ENCODE peak calls at places on chromosome 11, in nine cellular contexts. U is left lobe of liver; W is T-helper 1 cell; K is T-helper 9 cell; T is NCI-H1930; L is stimulated activated CD4-positive, alpha-beta T cell treated with anti-CD3 and anti-CD28 coated beads, Interleukin-12 subunit alpha, Interleukin-12 subunit beta, amount 100 ng/mL, for 24 hours; X is IMR-90; V is DMS153; D is NCI-H748 treated with DMSO at 0.1 percent for 48 hours. R is an unnamed sample.

GRCh38 chr11:133663135-133663534 is 130.8 kb upstream of the OPCML start:
- DNase-seq in U (no peak), W (no peak), K (no peak), T (no peak), L (no peak), X (no peak), V (no peak), D (no peak), R (no peak)

GRCh38 chr11:110433393-110434333 is 3.9 kb downstream of the FDX1 start:
- DNase-seq in U (no peak), W (no peak), K (no peak), T (no peak), L (no peak), X (peak; percentile 42), V (no peak), D (peak; percentile 15), R (no peak)

GRCh38 chr11:118615282-118615979 is 8.0 kb downstream of the PHLDB1 start:
- DNase-seq in U (no peak), W (no peak), K (no peak), T (no peak), L (no peak), X (no peak), V (no peak), D (no peak), R (peak; percentile 40)

GRCh38 chr11:34447044-34447443 is 8.3 kb downstream of the CAT start:
- DNase-seq in U (no peak), W (no peak), K (no peak), T (no peak), L (no peak), X (no peak), V (no peak), D (no peak), R (no peak)

GRCh38 chr11:70334351-70334995 is 63.9 kb upstream of the CTTN start:
- DNase-seq in U (no peak), W (no peak), K (no peak), T (no peak), L (no peak), X (no peak), V (no peak), D (no peak), R (no peak)

GRCh38 chr11:57315491-57315890 is 9.3 kb downstream of the TNKS1BP1 start:
- DNase-seq in U (no peak), W (no peak), K (no peak), T (no peak), L (no peak), X (peak; percentile 61), V (no peak), D (no peak), R (no peak)

GRCh38 chr11:61126266-61126665 is 24.0 kb downstream of the CD5 start:
- DNase-seq in U (no peak), W (no peak), K (no peak), T (no peak), L (no peak), X (no peak), V (no peak), D (no peak), R (no peak)

GRCh38 chr11:116261616-116262015 is 511.2 kb downstream of the BUD13 start:
- DNase-seq in U (no peak), W (no peak), K (no peak), T (no peak), L (no peak), X (no peak), V (no peak), D (no peak), R (no peak)

GRCh38 chr11:32118025-32118974 is 27.4 kb downstream of the RCN1 start:
- DNase-seq in U (no peak), W (no peak), K (no peak), T (no peak), L (no peak), X (peak; percentile 80), V (no peak), D (no peak), R (peak; percentile 72)

GRCh38 chr11:70521475-70522260 is 123.3 kb downstream of the CTTN start:
- DNase-seq in U (no peak), W (no peak), K (no peak), T (no peak), L (no peak), X (no peak), V (no peak), D (no peak), R (no peak)